ENCODE peak calls at places on chromosome 11, in four cellular contexts. One of them, this sample, is unnamed.

GRCh38 chr11:120372296-120372695 is 36.1 kb downstream of the ARHGEF12 start:
- DNase-seq in tibial artery: no peak
- DNase-seq in heart left ventricle: no peak
- DNase-seq in SK-N-SH: no peak
- DNase-seq in this sample: no peak

GRCh38 chr11:117625237-117625636 is 171.8 kb downstream of the DSCAML1 start:
- DNase-seq in tibial artery: no peak
- DNase-seq in heart left ventricle: no peak
- DNase-seq in SK-N-SH: no peak
- DNase-seq in this sample: no peak

GRCh38 chr11:70651036-70651435 is 252.7 kb downstream of the CTTN start:
- DNase-seq in tibial artery: no peak
- DNase-seq in heart left ventricle: no peak
- DNase-seq in SK-N-SH: no peak
- DNase-seq in this sample: no peak

GRCh38 chr11:109071712-109072524 is 350.1 kb upstream of the C11orf87 start:
- DNase-seq in tibial artery: peak
- DNase-seq in heart left ventricle: peak
- DNase-seq in SK-N-SH: no peak
- DNase-seq in this sample: peak

GRCh38 chr11:60857378-60858232 is 1.9 kb upstream of the PTGDR2 start:
- DNase-seq in tibial artery: no peak
- DNase-seq in heart left ventricle: no peak
- DNase-seq in SK-N-SH: no peak
- DNase-seq in this sample: no peak

GRCh38 chr11:90510839-90511238 is 288.0 kb upstream of the CHORDC1 start:
- DNase-seq in tibial artery: no peak
- DNase-seq in heart left ventricle: no peak
- DNase-seq in SK-N-SH: no peak
- DNase-seq in this sample: no peak

GRCh38 chr11:113802621-113803020 is 23.0 kb downstream of the CLDN25 start:
- DNase-seq in tibial artery: no peak
- DNase-seq in heart left ventricle: no peak
- DNase-seq in SK-N-SH: no peak
- DNase-seq in this sample: no peak

GRCh38 chr11:1171223-1171984 is 13.7 kb downstream of the MUC5AC start:
- DNase-seq in tibial artery: no peak
- DNase-seq in heart left ventricle: no peak
- DNase-seq in SK-N-SH: no peak
- DNase-seq in this sample: no peak

GRCh38 chr11:19160839-19161238 is 40.9 kb downstream of the CSRP3 start:
- DNase-seq in tibial artery: no peak
- DNase-seq in heart left ventricle: no peak
- DNase-seq in SK-N-SH: no peak
- DNase-seq in this sample: no peak

GRCh38 chr11:24391165-24391564 is 105.7 kb upstream of the LUZP2 start:
- DNase-seq in tibial artery: no peak
- DNase-seq in heart left ventricle: no peak
- DNase-seq in SK-N-SH: no peak
- DNase-seq in this sample: no peak

GRCh38 chr11:124075841-124076571 is 34.9 kb upstream of the OR10G7 start:
- DNase-seq in tibial artery: no peak
- DNase-seq in heart left ventricle: no peak
- DNase-seq in SK-N-SH: peak
- DNase-seq in this sample: peak

GRCh38 chr11:45994421-45995341 is 72.2 kb downstream of the LARGE2 start:
- DNase-seq in tibial artery: no peak
- DNase-seq in heart left ventricle: no peak
- DNase-seq in SK-N-SH: peak
- DNase-seq in this sample: no peak

GRCh38 chr11:22699388-22699787 is 33.0 kb downstream of the GAS2 start:
- DNase-seq in tibial artery: no peak
- DNase-seq in heart left ventricle: no peak
- DNase-seq in SK-N-SH: no peak
- DNase-seq in this sample: no peak

GRCh38 chr11:111733655-111734088 is 32.5 kb downstream of the PPP2R1B start:
- DNase-seq in tibial artery: peak
- DNase-seq in heart left ventricle: no peak
- DNase-seq in SK-N-SH: no peak
- DNase-seq in this sample: no peak

GRCh38 chr11:109347304-109347703 is 74.7 kb upstream of the C11orf87 start:
- DNase-seq in tibial artery: no peak
- DNase-seq in heart left ventricle: no peak
- DNase-seq in SK-N-SH: no peak
- DNase-seq in this sample: no peak

GRCh38 chr11:70191495-70192140 is 11.5 kb upstream of the FADD start:
- DNase-seq in tibial artery: peak
- DNase-seq in heart left ventricle: peak
- DNase-seq in SK-N-SH: peak
- DNase-seq in this sample: peak

GRCh38 chr11:35337136-35337918 is 82.0 kb downstream of the SLC1A2 start:
- DNase-seq in tibial artery: no peak
- DNase-seq in heart left ventricle: no peak
- DNase-seq in SK-N-SH: no peak
- DNase-seq in this sample: peak

GRCh38 chr11:35042906-35043305 is 96.1 kb upstream of the CD44 start:
- DNase-seq in tibial artery: no peak
- DNase-seq in heart left ventricle: no peak
- DNase-seq in SK-N-SH: no peak
- DNase-seq in this sample: no peak

GRCh38 chr11:33266418-33267215 is 9.4 kb downstream of the HIPK3 start:
- DNase-seq in tibial artery: peak
- DNase-seq in heart left ventricle: no peak
- DNase-seq in SK-N-SH: no peak
- DNase-seq in this sample: peak

GRCh38 chr11:74004694-74005615 is 3.9 kb downstream of the UCP3 start:
- DNase-seq in tibial artery: no peak
- DNase-seq in heart left ventricle: no peak
- DNase-seq in SK-N-SH: no peak
- DNase-seq in this sample: no peak

GRCh38 chr11:113615098-113615497 is 91.0 kb downstream of the TMPRSS5 start:
- DNase-seq in tibial artery: no peak
- DNase-seq in heart left ventricle: no peak
- DNase-seq in SK-N-SH: no peak
- DNase-seq in this sample: no peak

GRCh38 chr11:72712168-72712721 is 38.0 kb upstream of the PDE2A start:
- DNase-seq in tibial artery: peak
- DNase-seq in heart left ventricle: peak
- DNase-seq in SK-N-SH: peak
- DNase-seq in this sample: peak

GRCh38 chr11:18347471-18348125 is 25.2 kb downstream of the GTF2H1 start:
- DNase-seq in tibial artery: no peak
- DNase-seq in heart left ventricle: no peak
- DNase-seq in SK-N-SH: no peak
- DNase-seq in this sample: no peak

GRCh38 chr11:134792044-134792443 is 380.0 kb upstream of the B3GAT1 start:
- DNase-seq in tibial artery: no peak
- DNase-seq in heart left ventricle: no peak
- DNase-seq in SK-N-SH: peak
- DNase-seq in this sample: no peak

GRCh38 chr11:33375236-33375635 is 118.1 kb downstream of the HIPK3 start:
- DNase-seq in tibial artery: no peak
- DNase-seq in heart left ventricle: no peak
- DNase-seq in SK-N-SH: no peak
- DNase-seq in this sample: no peak

GRCh38 chr11:131849485-131849884 is 479.1 kb downstream of the NTM start:
- DNase-seq in tibial artery: no peak
- DNase-seq in heart left ventricle: no peak
- DNase-seq in SK-N-SH: no peak
- DNase-seq in this sample: no peak

GRCh38 chr11:83436855-83437254 is 150.7 kb upstream of the CCDC90B start:
- DNase-seq in tibial artery: no peak
- DNase-seq in heart left ventricle: no peak
- DNase-seq in SK-N-SH: no peak
- DNase-seq in this sample: no peak

GRCh38 chr11:70364745-70365535 is 33.4 kb upstream of the CTTN start:
- DNase-seq in tibial artery: no peak
- DNase-seq in heart left ventricle: no peak
- DNase-seq in SK-N-SH: no peak
- DNase-seq in this sample: no peak

GRCh38 chr11:35165416-35166368 is 26.7 kb downstream of the CD44 start:
- DNase-seq in tibial artery: peak
- DNase-seq in heart left ventricle: peak
- DNase-seq in SK-N-SH: no peak
- DNase-seq in this sample: peak

GRCh38 chr11:85171648-85172257 is 455.4 kb downstream of the DLG2 start:
- DNase-seq in tibial artery: no peak
- DNase-seq in heart left ventricle: no peak
- DNase-seq in SK-N-SH: no peak
- DNase-seq in this sample: no peak

GRCh38 chr11:71461696-71462095 is 8.7 kb downstream of the NADSYN1 start:
- DNase-seq in tibial artery: no peak
- DNase-seq in heart left ventricle: no peak
- DNase-seq in SK-N-SH: no peak
- DNase-seq in this sample: no peak

GRCh38 chr11:73792584-73792983 is 4.9 kb downstream of the MRPL48 start:
- DNase-seq in tibial artery: no peak
- DNase-seq in heart left ventricle: no peak
- DNase-seq in SK-N-SH: no peak
- DNase-seq in this sample: no peak

GRCh38 chr11:105861225-105861624 is 160.8 kb downstream of the MSANTD4 start:
- DNase-seq in tibial artery: no peak
- DNase-seq in heart left ventricle: no peak
- DNase-seq in SK-N-SH: no peak
- DNase-seq in this sample: no peak

GRCh38 chr11:96337541-96338530 is 5.2 kb downstream of the MAML2 start:
- DNase-seq in tibial artery: peak
- DNase-seq in heart left ventricle: no peak
- DNase-seq in SK-N-SH: no peak
- DNase-seq in this sample: no peak

GRCh38 chr11:28107331-28107725 is 628 bp downstream of the KIF18A start:
- DNase-seq in tibial artery: no peak
- DNase-seq in heart left ventricle: no peak
- DNase-seq in SK-N-SH: peak
- DNase-seq in this sample: no peak

GRCh38 chr11:94849836-94850235 is 81.7 kb downstream of the AMOTL1 start:
- DNase-seq in tibial artery: no peak
- DNase-seq in heart left ventricle: no peak
- DNase-seq in SK-N-SH: no peak
- DNase-seq in this sample: no peak

GRCh38 chr11:75271730-75272129 is 31.2 kb downstream of the TPBGL start:
- DNase-seq in tibial artery: no peak
- DNase-seq in heart left ventricle: no peak
- DNase-seq in SK-N-SH: no peak
- DNase-seq in this sample: no peak

GRCh38 chr11:75272391-75272790 is 31.8 kb downstream of the TPBGL start:
- DNase-seq in tibial artery: peak
- DNase-seq in heart left ventricle: no peak
- DNase-seq in SK-N-SH: no peak
- DNase-seq in this sample: no peak

GRCh38 chr11:75269367-75269660 is 28.7 kb downstream of the TPBGL start:
- DNase-seq in tibial artery: no peak
- DNase-seq in heart left ventricle: no peak
- DNase-seq in SK-N-SH: no peak
- DNase-seq in this sample: no peak

GRCh38 chr11:75269896-75270295 is 29.3 kb downstream of the TPBGL start:
- DNase-seq in tibial artery: no peak
- DNase-seq in heart left ventricle: no peak
- DNase-seq in SK-N-SH: no peak
- DNase-seq in this sample: no peak

GRCh38 chr11:75270896-75271415 is 30.4 kb downstream of the TPBGL start:
- DNase-seq in tibial artery: no peak
- DNase-seq in heart left ventricle: no peak
- DNase-seq in SK-N-SH: no peak
- DNase-seq in this sample: no peak
- H3K27ac ChIP-seq in tibial artery: no peak
- H3K27ac ChIP-seq in heart left ventricle: no peak
- H3K27ac ChIP-seq in SK-N-SH: no peak
- H3K27ac ChIP-seq in this sample: no peak

DNA sequence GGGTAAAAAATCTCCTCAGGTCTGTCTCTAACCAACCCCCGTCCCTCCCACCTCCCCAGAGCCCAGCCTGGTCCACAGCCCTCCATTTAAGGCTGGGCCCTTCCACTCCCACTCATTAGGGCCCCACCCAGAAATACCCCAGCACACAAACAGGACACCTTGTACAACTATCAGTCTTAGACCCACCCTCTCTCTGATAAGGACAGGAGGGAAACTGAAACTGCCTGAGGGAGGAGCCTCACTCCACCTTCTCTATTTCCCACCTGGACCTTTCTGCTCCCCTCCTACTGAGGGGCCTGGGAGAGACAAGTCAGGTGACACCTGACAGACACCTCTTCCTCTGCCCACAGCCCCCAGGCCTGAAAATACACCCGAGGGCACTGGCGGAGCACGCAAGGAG is 90.2 kb downstream of the PLEKHA7 start:
- DNase-seq in tibial artery: no peak
- DNase-seq in heart left ventricle: no peak
- DNase-seq in SK-N-SH: no peak
- DNase-seq in this sample: peak
- H3K27ac ChIP-seq in tibial artery: no peak
- H3K27ac ChIP-seq in heart left ventricle: no peak
- H3K27ac ChIP-seq in SK-N-SH: no peak
- H3K27ac ChIP-seq in this sample: peak

DNA sequence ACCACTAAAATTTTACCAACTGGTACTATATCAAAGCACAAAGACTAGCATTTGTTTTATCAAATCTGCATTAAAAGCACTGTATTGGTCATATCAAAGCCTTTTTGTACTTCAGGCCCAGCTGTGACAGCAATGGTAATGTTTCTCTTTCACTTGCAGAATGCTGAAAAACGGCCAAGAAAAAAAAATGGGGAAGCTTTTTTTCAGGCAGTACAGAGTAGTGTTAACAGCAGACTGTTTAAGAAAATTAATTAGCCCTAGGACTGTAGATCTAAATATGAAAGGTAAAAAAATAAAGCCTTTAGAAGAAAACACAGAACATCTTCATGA is 33.3 kb downstream of the DENND5A start:
- DNase-seq in tibial artery: no peak
- DNase-seq in heart left ventricle: no peak
- DNase-seq in SK-N-SH: no peak
- DNase-seq in this sample: peak
- H3K27ac ChIP-seq in tibial artery: peak
- H3K27ac ChIP-seq in heart left ventricle: peak
- H3K27ac ChIP-seq in SK-N-SH: no peak
- H3K27ac ChIP-seq in this sample: peak

DNA sequence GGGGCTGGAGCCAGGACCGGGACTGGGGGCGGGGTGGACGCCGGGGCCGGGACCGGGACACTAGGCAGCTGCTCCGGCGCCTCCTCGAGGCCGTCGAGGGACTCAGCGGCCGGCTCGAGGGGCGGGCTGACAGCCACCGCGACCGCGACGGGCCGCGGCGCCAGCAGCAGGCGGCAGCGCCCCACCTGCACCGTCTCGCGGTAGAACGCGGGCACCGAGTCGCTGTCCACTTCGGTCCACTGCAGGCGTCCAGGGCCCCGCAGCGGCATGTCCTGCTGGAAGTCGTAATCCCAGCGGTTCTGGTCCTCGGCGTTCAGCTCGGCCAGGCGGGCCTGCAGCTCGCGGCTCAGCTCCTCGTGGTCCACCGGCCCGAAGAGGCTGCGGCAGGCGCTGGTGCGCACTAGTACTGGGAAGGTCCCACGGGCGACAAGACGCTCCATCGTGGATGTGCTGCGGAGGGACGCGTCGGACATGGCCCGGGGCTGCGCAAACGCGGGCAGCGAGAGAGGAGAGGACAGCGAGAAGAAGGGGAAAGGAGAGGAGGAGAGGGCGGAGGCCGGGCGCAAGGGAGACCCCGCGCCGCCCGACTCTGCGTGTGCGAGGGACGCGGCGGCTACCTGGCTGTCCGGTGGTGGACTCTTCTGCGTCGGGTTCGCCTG is 429 bp downstream of the CDKN1C start:
- DNase-seq in tibial artery: no peak
- DNase-seq in heart left ventricle: peak
- DNase-seq in SK-N-SH: peak
- DNase-seq in this sample: peak
- H3K27ac ChIP-seq in tibial artery: peak
- H3K27ac ChIP-seq in heart left ventricle: peak
- H3K27ac ChIP-seq in SK-N-SH: peak
- H3K27ac ChIP-seq in this sample: peak

This sample was measured in body of pancreas.